ENCODE peak calls at places on chromosomes 2 and 18, in four cellular contexts. Y is GM23338, O is PC-3, W is neural progenitor cell. D is an unnamed sample.
A peak's percentile ranks its signal among the peaks of the same experiment; 100 is the strongest.

GRCh38 chr2:84481702-84482101 is 22.6 kb upstream of the SUCLG1 start:
- DNase-seq in W (no peak), O (peak; percentile 30), Y (no peak), D (no peak)

GRCh38 chr2:17610521-17610920 is 70.0 kb downstream of the VSNL1 start:
- DNase-seq in O (no peak), W (no peak), Y (no peak), D (no peak)

GRCh38 chr2:196131949-196132925 is 39.1 kb downstream of the STK17B start:
- DNase-seq in O (no peak), W (peak; percentile 11), Y (peak; percentile 64), D (no peak)

GRCh38 chr18:21167641-21168372 is 56.2 kb upstream of the ROCK1 start:
- DNase-seq in Y (peak; percentile 92), W (peak; percentile 35), O (peak; percentile 80), D (peak; percentile 27)

GRCh38 chr2:219704878-219705277 is 77.4 kb downstream of the SLC4A3 start:
- DNase-seq in W (peak; percentile 28), Y (no peak), O (no peak), D (no peak)

GRCh38 chr2:27655155-27655951 is 8.1 kb downstream of the SUPT7L start:
- DNase-seq in W (peak; percentile 6), Y (peak; percentile 11), O (peak; percentile 89), D (no peak)

GRCh38 chr18:23593720-23594119 is 7.4 kb upstream of the NPC1 start:
- DNase-seq in Y (no peak), W (no peak), O (peak; percentile 95), D (no peak)

GRCh38 chr2:31138037-31138962 is at the start of gene GALNT14:
- DNase-seq in Y (peak; percentile 81), O (peak; percentile 54), W (peak; percentile 78), D (peak; percentile 49)

GRCh38 chr2:211132046-211132445 is 575.6 kb downstream of the CPS1 start:
- DNase-seq in Y (no peak), W (no peak), O (no peak), D (no peak)

GRCh38 chr18:32373995-32374394 is 96.7 kb downstream of the GAREM1 start:
- DNase-seq in W (no peak), O (peak; percentile 34), Y (no peak), D (peak; percentile 78)

DNA sequence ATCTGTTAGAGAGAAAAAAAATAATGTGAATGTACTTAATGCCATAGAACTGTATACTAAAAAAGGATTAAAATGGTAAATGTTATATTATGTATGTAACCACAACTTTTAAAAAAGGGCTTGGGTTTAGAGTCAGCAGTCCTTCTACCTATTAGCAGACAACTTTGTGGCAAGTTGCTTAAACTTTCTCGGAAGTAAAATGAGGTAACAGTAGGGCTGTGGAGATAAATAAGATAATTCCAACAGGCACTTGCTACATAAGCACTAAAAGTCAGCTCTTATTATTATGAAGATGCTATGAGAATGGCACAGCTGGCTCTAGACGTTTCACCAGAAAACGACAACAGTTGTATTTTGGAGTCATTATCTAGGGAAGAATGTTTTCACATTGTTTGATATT is 31.3 kb downstream of the AAK1 start:
- DNase-seq in O (no peak), W (no peak), Y (no peak), D (no peak)
- H3F3A ChIP-seq in O (no peaks in the 10 kb centered on the region), W (no peaks in the 10 kb centered on the region), Y (no peaks in the 10 kb centered on the region), D (peaks cover 26% of the 10 kb centered on the region)

GRCh38 chr18:50819027-50819726 is 639 bp downstream of the MRO start:
- DNase-seq in O (peak; percentile 13), Y (peak; percentile 90), W (peak; percentile 66), D (peak; percentile 41)

GRCh38 chr18:50819727-50820378 is at the start of gene MRO:
- DNase-seq in O (peak; percentile 56), Y (peak; percentile 87), W (peak; percentile 92), D (peak; percentile 60)

GRCh38 chr18:50817898-50818250 is 1.9 kb downstream of the MRO start:
- DNase-seq in O (no peak), Y (no peak), W (no peak), D (no peak)

GRCh38 chr18:50816767-50817166 is 3.0 kb downstream of the MRO start:
- DNase-seq in O (no peak), Y (peak; percentile 46), W (peak; percentile 33), D (no peak)

DNA sequence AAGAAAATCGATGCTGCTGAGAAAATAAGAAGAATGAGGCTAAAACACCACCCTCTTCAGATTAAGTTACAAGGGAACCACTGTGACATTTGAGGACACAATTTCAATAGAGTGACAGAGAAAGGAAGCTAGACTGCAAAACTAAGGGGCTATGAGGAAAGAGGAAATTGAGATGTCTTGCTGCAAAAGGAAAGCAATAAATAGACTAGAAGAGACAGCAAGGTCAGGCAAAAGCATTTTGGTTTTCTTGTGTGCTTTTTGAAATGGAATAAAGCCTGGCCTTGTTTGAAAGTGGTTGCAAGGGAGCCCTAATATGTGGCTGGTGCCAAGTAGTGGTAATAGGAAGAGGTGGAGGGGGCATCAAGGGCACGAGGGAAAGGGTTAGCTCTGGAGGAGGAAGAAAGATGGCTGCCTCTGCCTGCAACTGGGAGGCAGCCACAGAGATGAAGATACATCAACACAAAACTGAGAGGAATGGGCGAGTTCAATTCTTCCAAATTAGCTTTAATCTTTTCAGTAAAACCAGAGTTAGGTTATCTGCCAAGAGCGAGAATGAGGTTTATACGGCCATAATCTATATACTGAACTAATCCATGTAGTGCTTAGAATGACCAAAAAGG is 1.2 kb upstream of the MRO start:
- DNase-seq in W (no peak), Y (no peak), O (no peak), D (no peak)
- TF ChIP-seq CTCF in W (no peak), Y (no peak), O (no peak), D (no peak)

DNA sequence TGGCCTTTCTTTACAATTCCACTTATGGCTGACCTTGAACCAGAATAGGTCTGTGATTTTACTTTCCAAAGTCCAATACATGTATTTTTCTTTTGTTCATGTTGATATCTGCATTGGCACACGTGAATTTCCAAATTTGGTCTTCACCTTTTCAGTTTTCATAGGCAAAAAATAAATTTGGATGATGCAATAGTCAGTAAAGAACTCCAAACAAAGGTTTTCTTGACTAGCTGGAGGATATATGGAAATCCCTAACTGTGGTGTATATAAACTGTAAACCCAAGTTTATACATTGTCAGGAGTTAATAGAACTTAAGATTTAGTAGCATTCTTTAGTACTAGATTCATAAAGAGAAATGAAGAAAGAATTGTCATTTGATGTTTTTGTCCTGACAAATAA is 133.0 kb downstream of the BCL2 start:
- DNase-seq in Y (no peak), W (no peak), O (no peak), D (no peak)
- H3K27ac ChIP-seq in Y (no peak overlapping the region), W (no peak overlapping the region), O (no peak overlapping the region), D (no peak overlapping the region)

GRCh38 chr2:29052811-29053210 is 21.5 kb downstream of the PCARE start:
- DNase-seq in W (no peak), O (no peak), Y (no peak), D (no peak)

GRCh38 chr2:29051730-29052129 is 22.6 kb downstream of the PCARE start:
- DNase-seq in Y (no peak), W (no peak), O (no peak), D (no peak)

GRCh38 chr2:29053223-29053622 is 21.1 kb downstream of the PCARE start:
- DNase-seq in O (peak; percentile 53), Y (peak; percentile 24), W (no peak), D (peak; percentile 67)

GRCh38 chr2:29053680-29054400 is 20.5 kb downstream of the PCARE start:
- DNase-seq in O (peak; percentile 43), W (no peak), Y (no peak), D (peak; percentile 30)

GRCh38 chr2:29050591-29050990 is 23.7 kb downstream of the PCARE start:
- DNase-seq in Y (no peak), O (no peak), W (no peak), D (no peak)
- H3F3A ChIP-seq in Y (no peaks in the 10 kb centered on the region), O (no peaks in the 10 kb centered on the region), W (peaks cover 3% of the 10 kb centered on the region), D (peaks cover 5% of the 10 kb centered on the region)

DNA sequence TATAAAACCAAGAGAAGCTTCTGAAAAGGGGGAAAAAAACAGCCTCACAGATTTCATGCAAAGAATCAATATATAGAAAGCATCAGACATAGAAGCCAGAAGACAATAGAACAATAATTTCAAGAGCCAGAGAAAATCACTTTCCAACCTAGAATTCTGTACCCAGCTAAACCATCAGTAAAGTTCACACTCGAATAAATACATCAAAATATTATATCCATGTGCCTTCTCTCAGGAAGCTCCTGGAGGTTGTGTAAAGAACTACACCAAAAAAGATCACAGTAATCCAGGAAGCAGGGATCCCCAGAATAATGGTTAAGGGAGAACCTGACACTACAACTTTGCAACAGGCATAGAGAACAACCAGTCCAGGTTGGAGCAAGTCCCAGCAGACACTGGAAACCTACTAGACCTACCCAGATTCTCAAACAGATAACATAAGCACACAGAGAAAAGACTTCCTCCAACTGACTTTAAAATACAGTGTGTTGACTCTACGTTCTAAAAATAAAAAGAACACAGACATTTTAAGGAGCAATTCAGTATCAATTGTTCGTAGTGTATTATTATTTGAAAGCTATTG is 401.9 kb upstream of the HS6ST1 start:
- DNase-seq in Y (peak; percentile 24), O (peak; percentile 13), W (no peak), D (no peak)
- TF ChIP-seq CTCF in Y (no peak), O (no peak), W (peak; percentile 6), D (peak; percentile 35)

DNA sequence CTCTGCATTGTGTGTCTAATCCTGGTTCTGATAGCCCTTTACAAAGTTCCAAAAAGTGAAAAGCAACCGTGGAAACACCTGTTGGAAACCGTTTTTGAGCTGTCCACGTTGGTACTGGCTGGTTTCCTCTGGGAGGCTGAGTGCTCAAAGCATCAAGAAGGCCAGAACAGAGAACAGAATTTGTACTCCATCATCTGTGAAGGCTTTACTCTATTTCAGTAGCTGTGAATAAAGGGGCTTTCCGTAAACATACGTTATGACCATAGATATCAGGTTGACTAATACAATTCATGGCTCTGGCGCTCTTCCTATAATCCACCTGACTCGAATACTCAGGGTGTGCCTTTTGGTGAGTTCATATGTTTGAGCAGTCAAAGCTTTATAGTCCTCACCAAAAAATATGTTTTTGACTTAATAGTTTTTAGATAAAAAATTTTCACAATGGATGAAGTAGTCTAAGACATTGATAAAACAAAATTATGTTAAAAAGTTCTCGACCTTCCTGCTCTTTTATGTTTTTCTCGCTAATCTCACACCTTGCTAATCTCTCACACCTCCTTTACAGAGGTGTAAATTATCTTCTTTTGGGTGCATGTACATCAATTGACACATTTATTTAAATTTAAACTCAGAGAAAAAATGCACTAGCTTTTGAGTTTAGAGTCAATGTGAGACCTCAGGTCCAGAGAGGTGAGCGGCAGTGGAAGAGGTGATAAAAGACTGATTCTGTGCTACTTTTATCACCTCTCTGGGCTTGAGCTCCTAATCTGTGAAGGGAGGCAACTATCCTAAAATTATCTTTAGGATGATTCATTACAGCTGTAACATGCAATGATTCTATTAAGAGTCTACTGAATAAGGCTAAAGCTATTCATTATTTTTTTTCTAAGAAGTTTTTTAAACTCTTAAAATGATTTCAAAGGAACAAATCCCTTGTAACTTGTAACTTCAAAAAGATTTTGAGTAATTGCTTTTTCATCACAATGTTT is 65.3 kb downstream of the CXCR4 start:
- DNase-seq in W (no peak), O (no peak), Y (no peak), D (no peak)
- H3K27ac ChIP-seq in W (no peak overlapping the region), O (no peak overlapping the region), Y (no peak overlapping the region), D (no peak overlapping the region)

D was measured in PC-9.